ENCODE peak calls at places on chromosomes 6 and 20, in six cellular contexts. One of them, this sample, is unnamed.

GRCh38 chr6:147297663-147298313 is 93.6 kb downstream of the STXBP5 start:
- DNase-seq in Ammon's horn: no peak
- DNase-seq in activated T-cell treated with anti-CD3 and anti-CD28 coated beads for 4 hours: no peak
- DNase-seq in cardiac fibroblast: no peak
- DNase-seq in G401: no peak
- DNase-seq in RPMI8226: no peak
- DNase-seq in this sample: no peak

GRCh38 chr6:146544783-146545182 is 1.1 kb downstream of the RAB32 start:
- DNase-seq in Ammon's horn: no peak
- DNase-seq in activated T-cell treated with anti-CD3 and anti-CD28 coated beads for 4 hours: no peak
- DNase-seq in cardiac fibroblast: peak; percentile 18
- DNase-seq in G401: no peak
- DNase-seq in RPMI8226: no peak
- DNase-seq in this sample: no peak

GRCh38 chr6:24004062-24004461 is 122.0 kb upstream of the NRSN1 start:
- DNase-seq in Ammon's horn: no peak
- DNase-seq in activated T-cell treated with anti-CD3 and anti-CD28 coated beads for 4 hours: no peak
- DNase-seq in cardiac fibroblast: peak; percentile 1
- DNase-seq in G401: no peak
- DNase-seq in RPMI8226: no peak
- DNase-seq in this sample: no peak

GRCh38 chr6:5201271-5201670 is 59.5 kb downstream of the LYRM4 start:
- DNase-seq in Ammon's horn: no peak
- DNase-seq in activated T-cell treated with anti-CD3 and anti-CD28 coated beads for 4 hours: no peak
- DNase-seq in cardiac fibroblast: no peak
- DNase-seq in G401: peak; percentile 86
- DNase-seq in RPMI8226: no peak
- DNase-seq in this sample: no peak

GRCh38 chr20:34475979-34476736 is 40.1 kb upstream of the DYNLRB1 start:
- DNase-seq in Ammon's horn: peak; percentile 45
- DNase-seq in activated T-cell treated with anti-CD3 and anti-CD28 coated beads for 4 hours: no peak
- DNase-seq in cardiac fibroblast: peak; percentile 37
- DNase-seq in G401: peak; percentile 56
- DNase-seq in RPMI8226: peak; percentile 43
- DNase-seq in this sample: no peak

GRCh38 chr6:151229401-151230276 is 10.1 kb upstream of the AKAP12 start:
- DNase-seq in Ammon's horn: no peak
- DNase-seq in activated T-cell treated with anti-CD3 and anti-CD28 coated beads for 4 hours: no peak
- DNase-seq in cardiac fibroblast: no peak
- DNase-seq in G401: no peak
- DNase-seq in RPMI8226: no peak
- DNase-seq in this sample: no peak

GRCh38 chr6:88008821-88009220 is 38.8 kb upstream of the SPACA1 start:
- DNase-seq in Ammon's horn: no peak
- DNase-seq in activated T-cell treated with anti-CD3 and anti-CD28 coated beads for 4 hours: no peak
- DNase-seq in cardiac fibroblast: peak; percentile 55
- DNase-seq in G401: no peak
- DNase-seq in RPMI8226: no peak
- DNase-seq in this sample: no peak

GRCh38 chr6:46057792-46058191 is 42.1 kb upstream of the CLIC5 start:
- DNase-seq in Ammon's horn: no peak
- DNase-seq in activated T-cell treated with anti-CD3 and anti-CD28 coated beads for 4 hours: no peak
- DNase-seq in cardiac fibroblast: no peak
- DNase-seq in G401: no peak
- DNase-seq in RPMI8226: no peak
- DNase-seq in this sample: no peak

GRCh38 chr20:24497851-24498250 is 28.4 kb downstream of the SYNDIG1 start:
- DNase-seq in Ammon's horn: no peak
- DNase-seq in activated T-cell treated with anti-CD3 and anti-CD28 coated beads for 4 hours: no peak
- DNase-seq in cardiac fibroblast: peak; percentile 22
- DNase-seq in G401: no peak
- DNase-seq in RPMI8226: peak; percentile 56
- DNase-seq in this sample: no peak

GRCh38 chr6:42029062-42029685 is 21.1 kb upstream of the TAF8 start:
- DNase-seq in Ammon's horn: no peak
- DNase-seq in activated T-cell treated with anti-CD3 and anti-CD28 coated beads for 4 hours: no peak
- DNase-seq in cardiac fibroblast: no peak
- DNase-seq in G401: no peak
- DNase-seq in RPMI8226: no peak
- DNase-seq in this sample: no peak

GRCh38 chr20:63273635-63274380 is 1.2 kb downstream of the ARFGAP1 start:
- DNase-seq in Ammon's horn: no peak
- DNase-seq in activated T-cell treated with anti-CD3 and anti-CD28 coated beads for 4 hours: no peak
- DNase-seq in cardiac fibroblast: peak; percentile 79
- DNase-seq in G401: no peak
- DNase-seq in RPMI8226: no peak
- DNase-seq in this sample: no peak

GRCh38 chr6:136579800-136580199 is 29.6 kb upstream of the MAP7 start:
- DNase-seq in Ammon's horn: no peak
- DNase-seq in activated T-cell treated with anti-CD3 and anti-CD28 coated beads for 4 hours: no peak
- DNase-seq in cardiac fibroblast: peak; percentile 47
- DNase-seq in G401: no peak
- DNase-seq in RPMI8226: no peak
- DNase-seq in this sample: no peak

GRCh38 chr20:46251211-46251673 is 57.1 kb downstream of the CDH22 start:
- DNase-seq in Ammon's horn: no peak
- DNase-seq in activated T-cell treated with anti-CD3 and anti-CD28 coated beads for 4 hours: no peak
- DNase-seq in cardiac fibroblast: no peak
- DNase-seq in G401: no peak
- DNase-seq in RPMI8226: no peak
- DNase-seq in this sample: no peak

GRCh38 chr20:330233-331149 is 5.1 kb downstream of the SOX12 start:
- DNase-seq in Ammon's horn: peak; percentile 75
- DNase-seq in activated T-cell treated with anti-CD3 and anti-CD28 coated beads for 4 hours: peak; percentile 47
- DNase-seq in cardiac fibroblast: peak; percentile 80
- DNase-seq in G401: peak; percentile 85
- DNase-seq in RPMI8226: peak; percentile 77
- DNase-seq in this sample: peak; percentile 45

GRCh38 chr6:163212123-163212522 is 202.4 kb upstream of the QKI start:
- DNase-seq in Ammon's horn: no peak
- DNase-seq in activated T-cell treated with anti-CD3 and anti-CD28 coated beads for 4 hours: no peak
- DNase-seq in cardiac fibroblast: no peak
- DNase-seq in G401: no peak
- DNase-seq in RPMI8226: no peak
- DNase-seq in this sample: no peak

GRCh38 chr20:9032758-9033157 is 36.1 kb upstream of the PLCB4 start:
- DNase-seq in Ammon's horn: no peak
- DNase-seq in activated T-cell treated with anti-CD3 and anti-CD28 coated beads for 4 hours: no peak
- DNase-seq in cardiac fibroblast: peak; percentile 38
- DNase-seq in G401: no peak
- DNase-seq in RPMI8226: no peak
- DNase-seq in this sample: no peak

GRCh38 chr6:109892451-109893435 is 85.4 kb upstream of the GPR6 start:
- DNase-seq in Ammon's horn: no peak
- DNase-seq in activated T-cell treated with anti-CD3 and anti-CD28 coated beads for 4 hours: no peak
- DNase-seq in cardiac fibroblast: no peak
- DNase-seq in G401: peak; percentile 98
- DNase-seq in RPMI8226: peak; percentile 4
- DNase-seq in this sample: no peak

This sample was measured in effector CD8-positive, alpha-beta T cell.